ENCODE peak calls at places on chromosomes 12 and 14, in four cellular contexts. D is WERI-Rb-1; H is CD8-positive, alpha-beta T cell; Y is CD4-positive, alpha-beta T cell. K is an unnamed sample.

GRCh38 chr14:104972301-104973211 is 5.6 kb downstream of the AHNAK2 start:
- DNase-seq in H (no peak), D (peak), Y (no peak), K (no peak)

GRCh38 chr12:118850244-118850825 is 131.0 kb upstream of the SRRM4 start:
- DNase-seq in Y (no peak), D (peak), H (no peak), K (no peak)

GRCh38 chr14:90428676-90429075 is 31.8 kb downstream of the CALM1 start:
- DNase-seq in H (no peak), Y (no peak), D (no peak), K (no peak)

GRCh38 chr12:13165578-13166120 is 30.9 kb upstream of the EMP1 start:
- DNase-seq in Y (peak), D (no peak), H (peak), K (peak)

GRCh38 chr12:95998611-95999300 is 2.6 kb upstream of the HAL start:
- DNase-seq in D (peak), Y (peak), H (peak), K (no peak)

GRCh38 chr12:6330192-6330591 is 11.7 kb downstream of the TNFRSF1A start:
- DNase-seq in D (no peak), Y (no peak), H (no peak), K (no peak)

GRCh38 chr14:73422515-73422914 is 35.8 kb downstream of the NUMB start:
- DNase-seq in H (no peak), Y (no peak), D (no peak), K (no peak)

GRCh38 chr14:78448483-78449094 is 278.4 kb downstream of the NRXN3 start:
- DNase-seq in D (peak), H (peak), Y (no peak), K (no peak)

GRCh38 chr12:49344486-49345047 is 2.1 kb upstream of the DNAJC22 start:
- DNase-seq in H (no peak), Y (no peak), D (no peak), K (no peak)

GRCh38 chr12:47361389-47362031 is 281.8 kb upstream of the AMIGO2 start:
- DNase-seq in D (no peak), Y (peak), H (peak), K (no peak)
- TF ChIP-seq CTCF in D (no peak), Y (no peak), H (no peak), K (no peak)

GRCh38 chr14:74574706-74575105 is 37.3 kb downstream of the LTBP2 start:
- DNase-seq in Y (no peak), D (no peak), H (no peak), K (no peak)

GRCh38 chr14:74571901-74572828 is 39.9 kb downstream of the LTBP2 start:
- DNase-seq in H (no peak), Y (no peak), D (peak), K (no peak)

GRCh38 chr14:74572829-74573360 is 39.1 kb downstream of the LTBP2 start:
- DNase-seq in D (no peak), Y (no peak), H (no peak), K (no peak)

GRCh38 chr14:74574092-74574438 is 38.0 kb downstream of the LTBP2 start:
- DNase-seq in Y (no peak), D (no peak), H (no peak), K (no peak)

GRCh38 chr14:74573421-74574091 is 38.5 kb downstream of the LTBP2 start:
- DNase-seq in H (no peak), D (peak), Y (no peak), K (no peak)
- TF ChIP-seq CTCF in H (no peak), D (peak), Y (no peak), K (no peak)

DNA sequence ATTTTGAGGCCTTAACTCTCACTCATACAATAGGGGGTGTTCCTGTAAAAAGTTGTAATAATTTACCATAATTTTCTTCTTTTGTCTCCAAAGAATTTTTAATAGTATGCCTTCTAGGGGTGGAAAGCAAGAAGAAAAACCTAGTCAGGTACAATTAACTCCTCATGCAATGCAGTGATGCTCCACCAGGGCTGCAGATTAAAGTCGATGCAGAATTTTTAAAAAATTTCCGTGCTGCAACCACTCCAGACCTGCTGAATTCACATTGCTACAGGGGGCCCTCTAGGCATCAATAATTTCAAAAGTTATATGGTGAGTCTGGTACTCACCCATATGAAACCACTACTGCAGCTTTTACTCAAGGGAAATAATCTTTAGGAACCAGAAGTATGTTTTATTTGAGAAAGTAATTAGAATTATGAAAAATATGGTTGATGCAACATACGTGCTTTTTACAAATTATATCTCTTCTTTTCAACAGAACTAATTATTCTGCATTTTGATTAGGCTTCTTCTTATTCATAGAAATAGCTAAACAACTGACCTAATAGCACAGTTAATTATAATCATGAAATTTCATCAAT is 353.2 kb downstream of the BCAT1 start:
- DNase-seq in Y (no peak), H (no peak), D (no peak), K (no peak)
- TF ChIP-seq CTCF in Y (no peak), H (no peak), D (no peak), K (no peak)

DNA sequence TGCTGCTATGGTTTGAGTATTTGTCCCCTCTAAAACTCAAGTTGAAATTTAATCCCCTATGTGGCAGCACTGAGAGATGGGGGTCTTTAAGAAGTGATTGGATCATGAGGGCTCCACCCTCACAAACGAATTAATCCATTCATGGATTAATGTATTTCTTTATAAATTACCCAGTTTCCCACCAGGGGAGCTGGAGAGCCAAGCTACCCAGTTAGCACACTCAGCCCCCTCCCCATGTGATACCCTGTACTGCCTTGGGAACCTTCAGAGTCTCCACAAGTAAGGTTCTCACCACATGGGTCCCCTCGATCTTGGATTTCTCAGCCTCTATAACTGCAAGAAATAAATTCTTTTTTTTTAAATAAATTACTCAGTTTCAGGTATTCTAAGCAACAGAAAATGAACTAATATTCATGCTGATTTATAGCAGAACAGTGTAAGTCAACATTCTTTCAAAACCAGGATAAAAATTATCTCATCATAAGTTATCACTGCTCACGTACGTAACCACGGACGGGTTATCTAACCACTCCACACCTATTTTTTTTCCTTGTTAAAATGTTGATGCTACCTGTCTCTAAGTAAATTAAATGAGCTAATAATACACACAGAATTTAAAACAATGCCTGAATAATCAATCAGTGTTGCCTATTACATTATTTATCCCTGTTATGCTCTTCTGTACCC is 3.6 kb downstream of the NAP1L1 start:
- DNase-seq in Y (no peak), D (peak), H (no peak), K (no peak)
- TF ChIP-seq CTCF in Y (no peak), D (peak), H (peak), K (no peak)

DNA sequence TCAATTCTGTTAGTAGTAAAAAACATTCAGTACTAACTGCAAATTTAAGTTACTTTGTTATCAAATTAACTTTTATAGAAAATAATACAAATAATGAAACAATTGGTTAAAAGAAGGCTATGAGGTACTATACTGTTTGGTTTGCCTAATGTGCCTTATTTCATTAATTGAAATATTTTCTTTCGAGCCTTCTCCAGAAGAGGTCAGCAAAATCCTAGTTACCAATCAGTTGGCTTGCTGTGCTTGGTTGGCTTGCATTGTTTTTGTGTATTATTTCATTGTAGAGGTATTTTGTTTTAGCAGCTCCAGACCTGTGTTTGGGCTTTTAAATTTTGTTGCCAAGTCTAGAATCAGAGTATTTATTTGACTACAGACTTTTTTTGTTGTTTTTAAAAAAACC is 68.5 kb downstream of the AEBP2 start:
- DNase-seq in H (no peak), D (no peak), Y (no peak), K (no peak)
- TF ChIP-seq CTCF in H (no peak), D (no peak), Y (no peak), K (no peak)

DNA sequence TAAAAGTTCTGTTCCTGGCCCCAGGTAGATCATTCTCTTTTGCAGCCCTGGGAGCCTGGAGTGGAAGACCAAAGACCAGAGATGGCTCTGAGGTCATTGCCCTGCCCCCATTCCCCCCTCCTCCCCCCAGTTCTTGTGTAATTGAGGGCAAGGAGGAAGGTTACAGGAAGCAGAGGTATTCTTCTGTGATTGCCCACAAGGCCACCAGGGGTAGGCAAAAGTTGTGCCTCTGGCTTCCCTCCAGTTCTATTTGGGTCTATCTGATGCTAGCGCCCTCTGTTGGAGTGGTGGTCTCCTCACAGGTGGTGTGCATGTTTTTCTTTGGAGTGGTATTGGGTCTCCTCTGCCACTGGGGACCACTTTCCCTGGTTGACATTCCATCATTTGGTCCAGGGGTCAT is 41.2 kb upstream of the CRY1 start:
- DNase-seq in Y (no peak), H (peak), D (peak), K (peak)
- TF ChIP-seq CTCF in Y (no peak), H (peak), D (peak), K (peak)

GRCh38 chr14:39034481-39035296 is 68.3 kb downstream of the SEC23A start:
- DNase-seq in D (no peak), Y (no peak), H (no peak), K (no peak)
- TF ChIP-seq CTCF in D (peak), Y (no peak), H (no peak), K (no peak)

GRCh38 chr14:102594514-102595175 is 2.2 kb downstream of the RCOR1 start:
- DNase-seq in Y (peak), D (peak), H (peak), K (peak)

GRCh38 chr14:102593841-102594170 is 1.4 kb downstream of the RCOR1 start:
- DNase-seq in Y (no peak), H (no peak), D (no peak), K (no peak)

GRCh38 chr14:102591372-102591943 is 991 bp upstream of the RCOR1 start:
- DNase-seq in H (peak), D (peak), Y (peak), K (peak)

GRCh38 chr14:102591944-102592772 is at the start of gene RCOR1:
- DNase-seq in D (peak), Y (peak), H (peak), K (peak)

DNA sequence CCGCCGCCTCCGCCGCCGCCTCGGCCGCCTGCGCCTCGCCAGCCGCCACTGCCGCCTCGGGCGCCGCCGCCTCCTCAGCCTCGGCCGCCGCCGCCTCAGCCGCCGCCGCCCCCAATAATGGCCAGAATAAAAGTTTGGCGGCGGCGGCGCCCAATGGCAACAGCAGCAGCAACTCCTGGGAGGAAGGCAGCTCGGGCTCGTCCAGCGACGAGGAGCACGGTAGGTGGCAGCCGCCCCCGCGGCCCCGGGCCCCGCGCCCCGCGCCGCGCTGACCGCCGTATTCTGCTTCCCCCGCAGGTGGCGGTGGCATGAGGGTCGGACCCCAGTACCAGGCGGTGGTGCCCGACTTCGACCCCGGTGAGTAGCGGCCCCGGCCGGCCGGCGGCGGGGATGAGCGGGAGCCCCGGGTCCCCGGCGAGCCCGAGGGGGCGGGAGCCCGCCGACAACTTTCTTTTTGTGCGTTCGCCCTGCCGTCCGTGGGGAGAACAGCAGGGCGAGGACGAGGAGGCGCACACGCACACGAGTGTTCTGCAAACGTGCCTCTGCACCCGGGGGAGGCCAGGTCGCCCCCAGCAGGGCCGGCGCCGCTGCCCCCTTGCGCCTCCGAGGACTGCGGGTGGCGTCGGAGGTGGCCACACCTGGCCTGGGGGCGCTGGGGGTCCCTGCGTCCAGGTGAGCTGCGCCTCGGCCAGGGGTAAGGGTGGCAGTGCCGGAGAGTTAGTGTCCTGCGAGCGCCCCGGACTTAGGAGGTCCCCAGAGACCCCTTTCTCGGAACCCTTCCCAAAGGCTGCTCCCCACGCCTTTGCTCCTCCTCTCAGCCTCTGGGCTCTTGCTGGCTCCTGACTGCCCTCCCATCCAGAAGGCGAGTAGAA is 756 bp downstream of the RCOR1 start:
- DNase-seq in H (peak), D (peak), Y (peak), K (peak)
- TF ChIP-seq CTCF in H (peak), D (peak), Y (peak), K (peak)

GRCh38 chr12:38384816-38385491 is 68.4 kb downstream of the ALG10B start:
- DNase-seq in Y (no peak), D (peak), H (no peak), K (no peak)
- TF ChIP-seq CTCF in Y (no peak), D (no peak), H (no peak), K (no peak)

DNA sequence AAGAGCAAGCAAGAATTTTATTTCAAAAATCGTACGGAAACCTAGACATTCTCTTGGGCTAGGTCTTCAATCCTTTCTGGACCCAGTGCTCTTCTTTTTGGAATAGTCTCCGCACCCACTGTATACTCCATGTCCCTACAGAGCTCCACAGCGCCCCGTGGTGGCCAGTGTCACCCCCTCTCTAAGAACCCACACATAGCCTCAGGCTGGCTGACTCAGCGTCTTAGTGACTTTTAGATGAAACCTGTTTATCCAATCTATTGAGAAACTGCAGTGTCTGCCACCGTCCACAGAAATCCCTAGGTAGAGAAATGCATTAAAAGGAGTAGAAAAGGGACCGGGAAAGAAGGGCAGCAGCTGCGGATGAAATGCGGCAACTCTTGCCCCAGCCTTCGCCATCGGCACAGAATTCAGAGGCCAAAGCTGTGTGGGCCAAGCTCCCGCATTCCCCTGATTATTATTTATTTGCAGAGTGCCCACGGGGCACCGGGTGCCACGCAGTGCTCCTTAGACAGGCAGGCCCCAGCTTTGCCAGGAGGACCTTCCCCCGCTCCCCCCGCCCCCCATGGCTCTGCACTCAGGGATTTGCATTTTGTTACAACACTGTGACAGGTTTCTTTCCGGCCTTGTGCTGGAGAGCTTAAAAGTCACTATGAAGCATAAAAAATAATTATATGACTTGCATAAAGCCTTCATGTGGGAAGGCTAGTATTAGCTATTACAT is 170.1 kb upstream of the FKBP4 start:
- DNase-seq in Y (no peak), D (peak), H (no peak), K (no peak)
- TF ChIP-seq CTCF in Y (no peak), D (peak), H (no peak), K (no peak)

K was measured in natural killer cell.